ENCODE peak calls at places on chromosome 18, in nine cellular contexts. O, G, Q, U, F, L, T, N and B are unnamed samples.
A peak's percentile ranks its signal among the peaks of the same experiment; 100 is the strongest.

GRCh38 chr18:62522510-62523254 is at the start of gene ZCCHC2:
- DNase-seq in N (peak; percentile 71), U (peak; percentile 98), L (peak; percentile 99), G (peak; percentile 95), F (peak; percentile 99), Q (peak; percentile 96), T (peak; percentile 70), O (peak; percentile 99), B (peak; percentile 96)

GRCh38 chr18:10023853-10024638 is 110.2 kb downstream of the VAPA start:
- DNase-seq in T (no peak), G (no peak), Q (no peak), F (peak; percentile 12), N (no peak), O (no peak), L (no peak), U (no peak), B (no peak)

GRCh38 chr18:32760391-32760790 is 12.4 kb downstream of the KLHL14 start:
- DNase-seq in Q (no peak), F (peak; percentile 74), U (no peak), T (no peak), L (no peak), N (no peak), G (no peak), O (peak; percentile 61), B (no peak)

GRCh38 chr18:36519358-36519757 is 221.8 kb downstream of the FHOD3 start:
- DNase-seq in T (no peak), G (peak; percentile 61), Q (no peak), N (no peak), L (no peak), U (peak; percentile 11), O (peak; percentile 59), F (no peak), B (no peak)

GRCh38 chr18:36066001-36066400 is 1.4 kb downstream of the RPRD1A start:
- DNase-seq in Q (no peak), U (peak; percentile 24), L (no peak), O (no peak), N (no peak), F (no peak), G (peak; percentile 30), T (no peak), B (no peak)

GRCh38 chr18:27861539-27861938 is 315.4 kb downstream of the CDH2 start:
- DNase-seq in F (no peak), Q (no peak), L (no peak), U (no peak), N (no peak), T (no peak), O (no peak), G (no peak), B (no peak)

GRCh38 chr18:63366270-63366990 is 576 bp downstream of the KDSR start:
- DNase-seq in G (peak; percentile 68), O (peak; percentile 61), T (peak; percentile 68), L (peak; percentile 85), F (peak; percentile 91), N (peak; percentile 37), U (peak; percentile 59), Q (peak; percentile 73), B (peak; percentile 53)

GRCh38 chr18:35252466-35252865 is 11.6 kb downstream of the ZNF397 start:
- DNase-seq in O (no peak), F (no peak), G (no peak), N (no peak), L (no peak), U (no peak), T (no peak), Q (no peak), B (no peak)

GRCh38 chr18:33577688-33578370 is at the start of gene ASXL3:
- DNase-seq in Q (no peak), L (no peak), T (no peak), F (peak; percentile 61), U (peak; percentile 9), O (peak; percentile 7), N (peak; percentile 1), G (no peak), B (no peak)

GRCh38 chr18:47775961-47776360 is 154.5 kb downstream of the SMAD2 start:
- DNase-seq in F (no peak), Q (no peak), T (no peak), U (peak; percentile 50), L (no peak), O (peak; percentile 29), N (no peak), G (no peak), B (no peak)
- TF ChIP-seq CTCF in F (peak; percentile 53), Q (no peak), T (no peak), U (peak; percentile 43), L (no peak), O (peak; percentile 14), N (no peak), G (peak; percentile 47), B (no peak)

GRCh38 chr18:43420950-43421349 is 143.7 kb upstream of the SYT4 start:
- DNase-seq in F (no peak), G (no peak), T (no peak), Q (no peak), U (no peak), O (no peak), N (no peak), L (no peak), B (no peak)

GRCh38 chr18:43420091-43420490 is 142.8 kb upstream of the SYT4 start:
- DNase-seq in O (no peak), U (no peak), T (no peak), G (no peak), L (no peak), F (no peak), N (no peak), Q (no peak), B (no peak)

DNA sequence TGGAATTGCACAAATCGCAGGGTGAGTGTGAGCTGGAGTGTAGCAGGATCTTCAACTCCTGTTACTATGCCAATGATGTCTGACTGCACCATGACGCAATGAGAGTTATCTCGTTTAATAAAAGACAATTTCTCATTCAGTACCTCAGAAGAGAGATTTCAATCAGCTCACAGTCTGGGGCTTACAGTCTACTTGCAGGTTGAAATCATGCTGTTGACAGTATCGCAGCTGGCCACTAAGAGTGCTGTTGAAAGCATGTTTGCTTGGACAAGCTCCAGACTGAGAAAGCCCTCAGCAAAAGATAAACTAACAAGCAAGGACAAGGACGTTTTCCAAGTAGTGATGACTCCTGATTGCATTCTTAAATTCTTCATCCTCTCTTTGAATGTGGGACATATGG is 145.2 kb upstream of the SYT4 start:
- DNase-seq in Q (no peak), F (peak; percentile 65), G (no peak), T (no peak), U (peak; percentile 18), L (peak; percentile 2), O (no peak), N (no peak), B (no peak)
- TF ChIP-seq CTCF in Q (no peak), F (peak; percentile 65), G (no peak), T (no peak), U (peak; percentile 24), L (peak; percentile 11), O (no peak), N (peak; percentile 43), B (no peak)

GRCh38 chr18:12686100-12686499 is 16.4 kb downstream of the CEP76 start:
- DNase-seq in F (no peak), N (no peak), Q (peak; percentile 23), G (peak; percentile 22), O (peak; percentile 28), L (peak; percentile 58), T (no peak), U (peak; percentile 72), B (no peak)
- TF ChIP-seq CTCF in F (peak; percentile 38), N (peak; percentile 14), Q (peak; percentile 53), G (peak; percentile 28), O (no peak), L (peak; percentile 35), T (peak; percentile 38), U (peak; percentile 48), B (no peak)

GRCh38 chr18:79645291-79645983 is 34.2 kb upstream of the CTDP1 start:
- DNase-seq in Q (no peak), T (no peak), U (no peak), L (no peak), O (no peak), G (no peak), N (no peak), F (no peak), B (no peak)
- TF ChIP-seq CTCF in Q (no peak), T (no peak), U (no peak), L (no peak), O (no peak), G (no peak), N (no peak), F (no peak), B (no peak)

GRCh38 chr18:74116628-74117554 is 30.7 kb downstream of the FBXO15 start:
- DNase-seq in L (peak; percentile 46), N (no peak), U (peak; percentile 74), O (peak; percentile 23), F (peak; percentile 69), G (peak; percentile 47), Q (peak; percentile 32), T (no peak), B (no peak)
- TF ChIP-seq CTCF in L (peak; percentile 76), N (peak; percentile 68), U (peak; percentile 82), O (peak; percentile 30), F (peak; percentile 92), G (peak; percentile 86), Q (peak; percentile 82), T (peak; percentile 40), B (peak; percentile 45)

GRCh38 chr18:22411442-22411841 is 6.3 kb downstream of the CTAGE1 start:
- DNase-seq in L (no peak), T (no peak), F (no peak), U (no peak), Q (no peak), G (no peak), O (no peak), N (no peak), B (no peak)

GRCh38 chr18:22409445-22409844 is 8.3 kb downstream of the CTAGE1 start:
- DNase-seq in U (no peak), L (no peak), O (no peak), N (no peak), Q (no peak), G (no peak), T (no peak), F (no peak), B (no peak)

GRCh38 chr18:22410126-22410525 is 7.6 kb downstream of the CTAGE1 start:
- DNase-seq in T (no peak), Q (no peak), L (no peak), U (no peak), G (no peak), O (no peak), N (no peak), F (no peak), B (no peak)

GRCh38 chr18:22405142-22405541 is 12.6 kb downstream of the CTAGE1 start:
- DNase-seq in T (no peak), U (no peak), O (no peak), G (no peak), N (no peak), F (no peak), L (no peak), Q (no peak), B (no peak)

DNA sequence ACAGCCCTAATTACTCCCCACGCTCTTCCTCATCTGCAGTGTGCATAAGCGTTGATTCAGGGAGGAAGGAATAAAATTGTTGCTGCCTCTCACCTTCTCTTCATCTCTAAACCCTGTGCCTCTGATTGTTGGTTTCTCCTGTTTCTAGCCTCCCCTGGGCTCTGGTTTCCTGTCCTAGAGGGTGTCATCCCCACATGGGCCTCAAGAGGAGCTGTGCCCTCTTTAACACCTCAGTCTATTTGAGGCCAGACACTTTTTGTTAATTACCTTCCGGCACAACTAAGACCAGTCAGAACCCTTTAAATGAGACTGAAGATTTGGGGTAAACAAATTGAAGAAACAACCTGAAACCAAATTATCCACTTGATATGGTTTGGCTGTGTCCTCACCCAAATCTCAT is 9.7 kb downstream of the CTAGE1 start:
- DNase-seq in U (no peak), L (no peak), O (no peak), F (no peak), T (no peak), Q (no peak), N (no peak), G (no peak), B (no peak)
- TF ChIP-seq CTCF in U (peak; percentile 33), L (no peak), O (peak; percentile 7), F (peak; percentile 57), T (no peak), Q (peak; percentile 41), N (peak; percentile 10), G (peak; percentile 44), B (no peak)